ENCODE peak calls at places on chromosomes 3 and 15, in seven cellular contexts. Q is adrenal gland, U is cardiac muscle cell, Z is pancreas, S is gastrocnemius medialis, O is spleen, F is heart left ventricle. L is an unnamed sample. For H3K4me1, the result is how much of the 10 kb centered on the place peaks cover.

GRCh38 chr3:16523778-16524177 is 10.3 kb upstream of the RFTN1 start:
- DNase-seq in Q (no peak), U (no peak), Z (no peak), S (no peak), O (no peak), F (no peak), L (no peak)

GRCh38 chr3:65439641-65440040 is 599.1 kb downstream of the MAGI1 start:
- DNase-seq in Q (peak), U (peak), Z (peak), S (peak), O (no peak), F (peak), L (peak)

GRCh38 chr15:68991723-68992122 is 22.8 kb upstream of the NOX5 start:
- DNase-seq in Q (peak), U (peak), Z (no peak), S (no peak), O (no peak), F (no peak), L (no peak)

GRCh38 chr3:81716870-81717509 is 44.5 kb downstream of the GBE1 start:
- DNase-seq in Q (peak), U (peak), Z (peak), S (peak), O (no peak), F (peak), L (no peak)

GRCh38 chr3:44682182-44682896 is 30.1 kb upstream of the ZNF502 start:
- DNase-seq in Q (no peak), U (peak), Z (no peak), S (no peak), O (no peak), F (no peak), L (no peak)

GRCh38 chr15:45399381-45400212 is 21.3 kb upstream of the GATM start:
- DNase-seq in Q (peak), U (peak), Z (no peak), S (no peak), O (no peak), F (no peak), L (no peak)

GRCh38 chr3:178419078-178419477 is 117.2 kb upstream of the KCNMB2 start:
- DNase-seq in Q (no peak), U (peak), Z (no peak), S (no peak), O (no peak), F (no peak), L (no peak)

GRCh38 chr3:169152319-169152718 is 511.2 kb downstream of the MECOM start:
- DNase-seq in Q (no peak), U (no peak), Z (no peak), S (no peak), O (no peak), F (no peak), L (no peak)

GRCh38 chr3:56930706-56931105 is 129.0 kb upstream of the ARHGEF3 start:
- DNase-seq in Q (no peak), U (no peak), Z (no peak), S (no peak), O (no peak), F (no peak), L (no peak)

GRCh38 chr3:126621171-126621570 is 33.8 kb downstream of the TXNRD3 start:
- DNase-seq in Q (no peak), U (peak), Z (no peak), S (peak), O (no peak), F (peak), L (no peak)

GRCh38 chr3:50592568-50592967 is 19.0 kb downstream of the CISH start:
- DNase-seq in Q (no peak), U (no peak), Z (no peak), S (peak), O (peak), F (peak), L (no peak)

GRCh38 chr3:72953325-72953956 is 43.2 kb upstream of the PPP4R2 start:
- DNase-seq in Q (peak), U (peak), Z (no peak), S (no peak), O (no peak), F (no peak), L (peak)

GRCh38 chr3:31724681-31725080 is 192.0 kb downstream of the STT3B start:
- DNase-seq in Q (no peak), U (peak), Z (no peak), S (no peak), O (no peak), F (no peak), L (no peak)
- TF ChIP-seq CTCF in Q (no peak), U (peak), Z (no peak), S (no peak), O (peak), F (no peak), L (no peak)

DNA sequence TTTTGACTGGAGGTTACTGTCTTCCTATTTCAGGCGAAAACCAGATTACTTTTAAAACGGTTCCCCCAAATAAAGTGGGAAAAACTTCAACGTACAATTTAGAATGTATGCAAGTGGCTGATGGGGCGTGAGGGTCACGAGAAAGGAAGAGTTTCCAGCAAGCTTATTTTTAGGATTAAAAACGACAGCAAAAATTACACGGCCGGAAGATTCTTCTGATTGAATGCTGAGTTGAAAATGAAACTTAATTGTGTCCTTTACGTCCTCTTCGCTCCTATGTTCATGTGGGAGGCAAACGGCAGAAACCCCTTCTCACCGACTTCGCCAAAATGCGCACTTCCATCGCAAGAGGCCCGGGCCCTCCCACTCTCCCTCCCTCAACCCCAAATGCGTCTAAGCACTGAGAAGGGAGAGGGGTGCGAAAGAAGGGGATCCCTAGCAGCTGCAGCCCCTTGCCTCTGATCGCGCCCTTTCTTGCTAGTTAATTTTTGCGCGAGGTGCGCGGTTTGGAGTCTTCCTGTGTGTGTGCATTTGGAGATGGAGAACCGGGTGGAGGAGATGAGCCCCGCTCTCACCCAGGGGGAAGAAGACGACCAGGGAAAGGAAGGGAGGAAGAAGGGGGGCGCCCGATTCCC is 648 bp downstream of the CD47 start:
- DNase-seq in Q (peak), U (peak), Z (no peak), S (no peak), O (no peak), F (peak), L (peak)
- H3K4me1 ChIP-seq in Q (under half), U (under half), Z (under half), S (under half), O (half or more), F (under half), L (under half)

GRCh38 chr3:30648670-30649357 is 42.4 kb downstream of the TGFBR2 start:
- DNase-seq in Q (no peak), U (no peak), Z (no peak), S (no peak), O (no peak), F (no peak), L (no peak)
- H3K4me3 ChIP-seq in Q (no peak), U (no peak), Z (no peak), S (no peak), O (no peak), F (no peak), L (no peak)

GRCh38 chr15:27679621-27680521 is 419.2 kb downstream of the OCA2 start:
- DNase-seq in Q (no peak), U (no peak), Z (no peak), S (no peak), O (no peak), F (no peak), L (no peak)
- TF ChIP-seq CTCF in Q (no peak), U (no peak), Z (no peak), S (no peak), O (no peak), F (no peak), L (no peak)

GRCh38 chr15:73630796-73631471 is 2.3 kb downstream of the NPTN start:
- DNase-seq in Q (no peak), U (peak), Z (no peak), S (no peak), O (no peak), F (no peak), L (no peak)
- H3K4me1 ChIP-seq in Q (under half), U (under half), Z (under half), S (half or more), O (half or more), F (half or more), L (under half)

DNA sequence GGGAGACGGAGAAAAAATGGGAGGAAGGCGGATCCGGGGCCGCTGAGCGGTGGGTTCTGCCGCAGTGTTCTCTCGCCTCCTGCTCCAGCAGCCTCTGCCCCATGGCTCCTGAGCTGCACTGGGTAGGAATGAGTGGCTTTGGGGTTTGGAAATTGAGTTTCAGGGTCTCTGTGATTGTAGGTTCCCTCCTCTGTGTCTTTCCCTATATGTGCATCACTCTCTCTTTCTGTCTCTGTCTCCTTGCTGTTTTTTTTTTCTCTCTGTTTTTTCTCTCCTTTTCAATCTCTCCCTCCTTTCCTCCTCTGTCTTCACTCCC is 1.9 kb downstream of the GRM7 start:
- DNase-seq in Q (no peak), U (no peak), Z (no peak), S (no peak), O (no peak), F (no peak), L (no peak)
- H3K4me3 ChIP-seq in Q (no peak), U (no peak), Z (peak), S (no peak), O (no peak), F (no peak), L (peak)

GRCh38 chr15:48331796-48332641 is 790 bp downstream of the DUT start:
- DNase-seq in Q (peak), U (no peak), Z (peak), S (peak), O (peak), F (peak), L (peak)

GRCh38 chr15:48330045-48330840 is 986 bp upstream of the DUT start:
- DNase-seq in Q (no peak), U (peak), Z (no peak), S (no peak), O (no peak), F (no peak), L (no peak)

GRCh38 chr15:48332642-48333034 is 1.4 kb downstream of the DUT start:
- DNase-seq in Q (no peak), U (no peak), Z (no peak), S (no peak), O (no peak), F (no peak), L (no peak)

GRCh38 chr15:48333553-48333952 is 2.3 kb downstream of the DUT start:
- DNase-seq in Q (no peak), U (no peak), Z (no peak), S (no peak), O (no peak), F (no peak), L (no peak)

GRCh38 chr15:48330855-48331795 is at the start of gene DUT:
- DNase-seq in Q (peak), U (peak), Z (peak), S (peak), O (peak), F (peak), L (peak)
- TF ChIP-seq CTCF in Q (no peak), U (no peak), Z (no peak), S (no peak), O (peak), F (no peak), L (no peak)

DNA sequence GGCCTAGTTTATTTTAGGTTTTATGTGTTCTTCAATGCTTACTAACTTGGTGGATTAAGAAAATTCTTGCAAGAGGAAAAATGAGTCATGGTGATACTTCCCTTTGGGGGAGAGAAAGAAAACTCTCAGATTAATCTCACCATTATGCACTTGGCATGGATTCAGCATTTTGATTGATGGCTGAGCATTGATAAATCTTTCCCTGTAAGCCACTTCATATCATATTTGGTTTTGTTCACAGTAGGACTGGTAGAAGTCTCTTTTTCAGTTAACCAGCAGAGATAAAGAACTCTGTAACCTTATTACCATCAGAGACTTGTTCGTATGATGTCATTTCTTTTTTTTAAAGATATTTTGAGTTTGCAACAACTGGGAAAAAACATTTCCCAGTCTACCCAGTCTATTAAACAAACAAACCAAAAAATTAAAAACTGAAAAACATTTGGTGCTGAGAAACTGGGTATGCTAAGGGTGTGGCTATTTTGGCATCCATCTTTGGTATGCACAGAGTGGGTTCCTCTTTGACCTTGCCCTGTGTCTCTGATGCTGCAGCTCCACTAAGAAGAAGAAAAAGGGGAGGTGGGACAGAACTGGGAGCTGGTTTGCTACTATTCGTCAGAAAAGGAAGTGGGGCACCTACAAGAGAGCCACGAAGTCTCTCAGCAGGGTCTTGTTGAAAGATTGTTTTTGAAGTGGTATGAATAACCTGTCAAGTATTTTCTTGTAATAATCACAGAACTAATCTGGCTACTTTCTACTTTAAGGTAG is 17.2 kb downstream of the TMOD3 start:
- DNase-seq in Q (peak), U (peak), Z (no peak), S (no peak), O (no peak), F (no peak), L (no peak)
- H3K4me1 ChIP-seq in Q (under half), U (under half), Z (under half), S (half or more), O (half or more), F (half or more), L (under half)

GRCh38 chr15:89026167-89026566 is 62.1 kb upstream of the ABHD2 start:
- DNase-seq in Q (no peak), U (no peak), Z (no peak), S (no peak), O (no peak), F (no peak), L (no peak)

GRCh38 chr15:89023311-89023961 is 64.8 kb upstream of the ABHD2 start:
- DNase-seq in Q (no peak), U (peak), Z (no peak), S (no peak), O (no peak), F (no peak), L (no peak)

GRCh38 chr15:89030311-89030710 is 57.9 kb upstream of the ABHD2 start:
- DNase-seq in Q (no peak), U (no peak), Z (no peak), S (no peak), O (no peak), F (no peak), L (no peak)

GRCh38 chr15:89024418-89024817 is 63.8 kb upstream of the ABHD2 start:
- DNase-seq in Q (no peak), U (no peak), Z (no peak), S (no peak), O (no peak), F (no peak), L (no peak)

DNA sequence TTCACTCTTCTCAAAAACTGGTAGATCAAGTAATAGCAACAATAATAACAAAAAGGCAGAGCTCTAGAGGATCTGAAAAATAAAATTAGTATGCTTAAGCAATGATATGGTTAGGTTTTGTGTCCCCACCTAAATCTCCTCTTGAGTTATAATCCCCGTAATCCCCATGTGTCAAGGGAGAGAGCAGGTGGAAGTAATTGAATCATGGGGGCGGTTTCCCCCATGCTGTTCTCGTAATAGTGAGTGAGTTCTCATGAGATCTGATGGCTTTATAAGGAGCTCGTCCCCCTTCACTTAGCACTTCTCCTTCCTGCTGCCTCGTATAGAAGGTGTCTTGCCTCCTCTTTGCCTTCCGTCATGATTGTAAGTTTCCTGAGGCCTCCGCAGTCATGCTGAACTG is 60.2 kb upstream of the ABHD2 start:
- DNase-seq in Q (no peak), U (no peak), Z (no peak), S (no peak), O (no peak), F (no peak), L (no peak)
- H3K4me3 ChIP-seq in Q (no peak), U (no peak), Z (no peak), S (no peak), O (no peak), F (no peak), L (no peak)